ENCODE peak calls at places on chromosome 16, in ten cellular contexts. X is activated B cell treated with CpG ODN at 0.5 μM for 24 hours; Y is GM20000; Q is astrocyte of the spinal cord; V is activated CD8-positive, alpha-beta T cell treated with anti-CD3 and anti-CD28 coated beads for 36 hours; H is endodermal cell; U is PC-9; L is HAP-1; R is activated CD4-positive, alpha-beta memory T cell treated with anti-CD3 and anti-CD28 coated beads, Interleukin-2, amount 10 ng/mL, durations not matched to agents 7 days and 5 days; T is KBM-7. S is an unnamed sample.

GRCh38 chr16:57444711-57445110 is 2.5 kb downstream of the CIAPIN1 start:
- DNase-seq in X (no peak), Y (no peak), Q (no peak), V (no peak), H (no peak), U (no peak), L (no peak), R (no peak), T (no peak), S (no peak)

GRCh38 chr16:49355923-49356665 is 17.5 kb upstream of the C16orf78 start:
- DNase-seq in X (no peak), Y (no peak), Q (no peak), V (no peak), H (no peak), U (no peak), L (no peak), R (no peak), T (no peak), S (no peak)

GRCh38 chr16:88382491-88383400 is at the start of gene ZNF469:
- DNase-seq in X (no peak), Y (no peak), Q (peak), V (no peak), H (peak), U (no peak), L (peak), R (no peak), T (no peak), S (no peak)

GRCh38 chr16:678858-679807 is 1.1 kb upstream of the STUB1 start:
- DNase-seq in X (no peak), Y (peak), Q (peak), V (peak), H (peak), U (peak), L (peak), R (peak), T (peak), S (peak)

GRCh38 chr16:22356930-22357634 is 17.3 kb downstream of the CDR2 start:
- DNase-seq in X (no peak), Y (no peak), Q (no peak), V (no peak), H (no peak), U (no peak), L (no peak), R (no peak), T (no peak), S (no peak)

GRCh38 chr16:76583995-76584394 is 306.8 kb downstream of the CNTNAP4 start:
- DNase-seq in X (no peak), Y (no peak), Q (no peak), V (no peak), H (no peak), U (no peak), L (no peak), R (no peak), T (no peak), S (no peak)

GRCh38 chr16:83952940-83953795 is at the start of gene OSGIN1:
- DNase-seq in X (peak), Y (peak), Q (peak), V (peak), H (peak), U (peak), L (peak), R (peak), T (peak), S (peak)

GRCh38 chr16:20023190-20023589 is 50.5 kb downstream of the GPR139 start:
- DNase-seq in X (no peak), Y (no peak), Q (peak), V (no peak), H (peak), U (no peak), L (peak), R (no peak), T (peak), S (no peak)

GRCh38 chr16:1073566-1074378 is 1.2 kb downstream of the SSTR5 start:
- DNase-seq in X (no peak), Y (no peak), Q (no peak), V (no peak), H (peak), U (no peak), L (no peak), R (no peak), T (no peak), S (no peak)

GRCh38 chr16:5541356-5541755 is 443.8 kb upstream of the EEF2KMT start:
- DNase-seq in X (no peak), Y (no peak), Q (no peak), V (no peak), H (peak), U (no peak), L (no peak), R (no peak), T (no peak), S (no peak)

GRCh38 chr16:53091508-53092211 is 36.9 kb downstream of the CHD9 start:
- DNase-seq in X (peak), Y (peak), Q (peak), V (peak), H (peak), U (no peak), L (peak), R (no peak), T (peak), S (no peak)

GRCh38 chr16:82715160-82715559 is 88.4 kb downstream of the CDH13 start:
- DNase-seq in X (no peak), Y (no peak), Q (no peak), V (no peak), H (peak), U (no peak), L (no peak), R (no peak), T (no peak), S (no peak)

GRCh38 chr16:64339052-64339770 is 782.7 kb downstream of the CDH11 start:
- DNase-seq in X (no peak), Y (no peak), Q (peak), V (no peak), H (no peak), U (no peak), L (no peak), R (no peak), T (no peak), S (no peak)

GRCh38 chr16:47018223-47018891 is 44.9 kb upstream of the DNAJA2 start:
- DNase-seq in X (peak), Y (peak), Q (peak), V (peak), H (peak), U (peak), L (peak), R (peak), T (peak), S (peak)

GRCh38 chr16:27827765-27828164 is 235.7 kb downstream of the GSG1L start:
- DNase-seq in X (no peak), Y (no peak), Q (no peak), V (no peak), H (peak), U (no peak), L (no peak), R (no peak), T (no peak), S (no peak)

GRCh38 chr16:4915226-4915761 is 21.7 kb downstream of the PPL start:
- DNase-seq in X (no peak), Y (no peak), Q (peak), V (no peak), H (no peak), U (peak), L (no peak), R (no peak), T (no peak), S (no peak)

GRCh38 chr16:47731252-47731651 is 270.1 kb downstream of the PHKB start:
- DNase-seq in X (no peak), Y (no peak), Q (peak), V (no peak), H (no peak), U (no peak), L (no peak), R (no peak), T (no peak), S (no peak)

GRCh38 chr16:35298460-35299243 is 1839.2 kb downstream of the TP53TG3F start:
- DNase-seq in X (no peak), Y (no peak), Q (no peak), V (no peak), H (no peak), U (no peak), L (no peak), R (no peak), T (no peak), S (no peak)

GRCh38 chr16:81646561-81646960 is 132.5 kb upstream of the PLCG2 start:
- DNase-seq in X (no peak), Y (no peak), Q (peak), V (no peak), H (no peak), U (no peak), L (no peak), R (no peak), T (no peak), S (no peak)

GRCh38 chr16:49608801-49609200 is 235.2 kb downstream of the C16orf78 start:
- DNase-seq in X (no peak), Y (no peak), Q (peak), V (no peak), H (peak), U (no peak), L (peak), R (no peak), T (no peak), S (no peak)

GRCh38 chr16:24670623-24671454 is 58.6 kb upstream of the TNRC6A start:
- DNase-seq in X (no peak), Y (peak), Q (peak), V (peak), H (peak), U (no peak), L (peak), R (no peak), T (no peak), S (no peak)

GRCh38 chr16:89201467-89202377 is 1.4 kb upstream of the SLC22A31 start:
- DNase-seq in X (peak), Y (peak), Q (peak), V (peak), H (peak), U (peak), L (peak), R (peak), T (peak), S (peak)

S was measured in effector CD4-positive, alpha-beta T cell.